ENCODE peak calls at places on chromosomes 12 and 14, in four cellular contexts. M is mesenchymal stem cell; B is mesendoderm; U is stimulated activated CD4-positive, alpha-beta T cell treated with anti-CD3 and anti-CD28 coated beads, Interleukin-4, amount 100 ng/mL, for 24 hours. G is an unnamed sample.

GRCh38 chr12:96177013-96177412 is 17.2 kb upstream of the ELK3 start:
- DNase-seq in M (no peak), B (no peak), U (peak; percentile 85), G (no peak)

GRCh38 chr12:127393896-127394295 is 873.1 kb upstream of the TMEM132C start:
- DNase-seq in M (peak; percentile 42), B (no peak), U (no peak), G (no peak)

GRCh38 chr14:47675489-47676300 is at the start of gene MDGA2:
- DNase-seq in M (peak; percentile 74), B (peak; percentile 77), U (no peak), G (peak; percentile 84)

GRCh38 chr14:62428429-62429203 is 616.6 kb downstream of the KCNH5 start:
- DNase-seq in M (peak; percentile 76), B (peak; percentile 22), U (no peak), G (no peak)

GRCh38 chr12:124939428-124940142 is 25.1 kb upstream of the UBC start:
- DNase-seq in M (peak; percentile 98), B (peak; percentile 99), U (peak; percentile 91), G (peak; percentile 98)

GRCh38 chr12:92571169-92571568 is 131.6 kb upstream of the PLEKHG7 start:
- DNase-seq in M (no peak), B (no peak), U (no peak), G (no peak)

GRCh38 chr12:32870716-32871115 is 25.9 kb downstream of the PKP2 start:
- DNase-seq in M (peak; percentile 34), B (no peak), U (no peak), G (no peak)

GRCh38 chr14:99604766-99605298 is 825 bp upstream of the CCDC85C start:
- DNase-seq in M (peak; percentile 61), B (peak; percentile 63), U (no peak), G (peak; percentile 74)

GRCh38 chr14:73059326-73059725 is 992 bp downstream of the RBM25 start:
- DNase-seq in M (peak; percentile 63), B (no peak), U (no peak), G (no peak)

GRCh38 chr12:774051-774614 is 21.8 kb downstream of the WNK1 start:
- DNase-seq in M (peak; percentile 69), B (peak; percentile 65), U (no peak), G (peak; percentile 88)

GRCh38 chr12:3727354-3727753 is 25.6 kb downstream of the CRACR2A start:
- DNase-seq in M (no peak), B (no peak), U (no peak), G (no peak)

GRCh38 chr14:67335781-67336180 is 23.8 kb downstream of the ATP6V1D start:
- DNase-seq in M (peak; percentile 22), B (peak; percentile 55), U (peak; percentile 19), G (no peak)

GRCh38 chr12:110564471-110564991 is 18.6 kb downstream of the PPTC7 start:
- DNase-seq in M (no peak), B (no peak), U (no peak), G (no peak)

GRCh38 chr12:126483145-126484068 is 1418.2 kb downstream of the AACS start:
- DNase-seq in M (no peak), B (no peak), U (no peak), G (no peak)

GRCh38 chr14:61153436-61153835 is 127.7 kb downstream of the TMEM30B start:
- DNase-seq in M (peak; percentile 43), B (peak; percentile 77), U (no peak), G (peak; percentile 91)

GRCh38 chr14:70166530-70167203 is 22.1 kb downstream of the SLC8A3 start:
- DNase-seq in M (no peak), B (no peak), U (no peak), G (no peak)

GRCh38 chr12:17381211-17381610 is 708.8 kb downstream of the RERGL start:
- DNase-seq in M (no peak), B (no peak), U (no peak), G (no peak)

GRCh38 chr14:50036211-50036610 is 80.2 kb downstream of the VCPKMT start:
- DNase-seq in M (no peak), B (no peak), U (no peak), G (no peak)

GRCh38 chr14:52059614-52060013 is 9.2 kb downstream of the NID2 start:
- DNase-seq in M (no peak), B (no peak), U (no peak), G (no peak)

GRCh38 chr14:84375235-84375634 is 1154.7 kb upstream of the FLRT2 start:
- DNase-seq in M (peak; percentile 7), B (peak; percentile 5), U (no peak), G (no peak)

GRCh38 chr12:69101505-69101904 is 137.9 kb upstream of the CPSF6 start:
- DNase-seq in M (no peak), B (no peak), U (no peak), G (peak; percentile 18)

GRCh38 chr12:88595697-88596096 is 15.4 kb upstream of the KITLG start:
- DNase-seq in M (no peak), B (no peak), U (no peak), G (no peak)

GRCh38 chr14:85054178-85054577 is 475.8 kb upstream of the FLRT2 start:
- DNase-seq in M (no peak), B (peak; percentile 58), U (no peak), G (no peak)

GRCh38 chr12:12334710-12335040 is 15.4 kb downstream of the MANSC1 start:
- DNase-seq in M (no peak), B (no peak), U (no peak), G (no peak)

GRCh38 chr14:55336161-55336560 is 64.9 kb downstream of the FBXO34 start:
- DNase-seq in M (no peak), B (no peak), U (no peak), G (no peak)

GRCh38 chr14:95039259-95039992 is 117.9 kb downstream of the DICER1 start:
- DNase-seq in M (no peak), B (no peak), U (no peak), G (peak; percentile 36)

GRCh38 chr14:89912667-89913211 is 41.8 kb downstream of the EFCAB11 start:
- DNase-seq in M (peak; percentile 99), B (peak; percentile 75), U (no peak), G (no peak)

GRCh38 chr14:103846569-103847438 is 571 bp downstream of the PPP1R13B start:
- DNase-seq in M (peak; percentile 8), B (peak; percentile 45), U (peak; percentile 8), G (peak; percentile 62)

GRCh38 chr14:58488550-58488949 is 61.0 kb downstream of the KIAA0586 start:
- DNase-seq in M (peak; percentile 40), B (peak; percentile 37), U (no peak), G (no peak)

GRCh38 chr14:38122241-38122640 is 85.5 kb upstream of the SSTR1 start:
- DNase-seq in M (no peak), B (no peak), U (no peak), G (no peak)

GRCh38 chr12:126952106-126953007 is 1314.6 kb upstream of the TMEM132C start:
- DNase-seq in M (no peak), B (peak; percentile 63), U (no peak), G (peak; percentile 76)

GRCh38 chr12:93895096-93895460 is 217.9 kb downstream of the CRADD start:
- DNase-seq in M (no peak), B (peak; percentile 39), U (no peak), G (no peak)

GRCh38 chr12:42326466-42327226 is 679 bp downstream of the PPHLN1 start:
- DNase-seq in M (peak; percentile 39), B (peak; percentile 11), U (no peak), G (no peak)

GRCh38 chr12:7748774-7749296 is 1.7 kb upstream of the CLEC4C start:
- DNase-seq in M (no peak), B (no peak), U (no peak), G (peak; percentile 75)

GRCh38 chr12:119780786-119781434 is 96.2 kb downstream of the CIT start:
- DNase-seq in M (peak; percentile 52), B (peak; percentile 46), U (no peak), G (no peak)

GRCh38 chr14:93892923-93893549 is 34.1 kb upstream of the FAM181A start:
- DNase-seq in M (peak; percentile 39), B (peak; percentile 77), U (peak; percentile 76), G (peak; percentile 79)

GRCh38 chr14:97138801-97139200 is 341.6 kb downstream of the VRK1 start:
- DNase-seq in M (no peak), B (peak; percentile 72), U (no peak), G (no peak)

GRCh38 chr12:26817183-26817591 is 15.8 kb downstream of the ITPR2 start:
- DNase-seq in M (no peak), B (no peak), U (no peak), G (no peak)